ENCODE peak calls at places on chromosome 16, in seven cellular contexts. R, E, L, W, D, C and V are unnamed samples.

GRCh38 chr16:66849543-66849942 is 5.3 kb downstream of the CA7 start:
- DNase-seq in R (no peak), E (no peak), L (no peak), W (peak), D (no peak), C (no peak), V (no peak)

GRCh38 chr16:55571-56136 is 2.0 kb downstream of the SNRNP25 start:
- DNase-seq in R (no peak), E (no peak), L (no peak), W (no peak), D (no peak), C (no peak), V (no peak)

GRCh38 chr16:81523387-81524115 is 78.9 kb downstream of the CMIP start:
- DNase-seq in R (no peak), E (no peak), L (peak), W (no peak), D (no peak), C (peak), V (peak)

GRCh38 chr16:68083861-68084503 is 1.2 kb upstream of the NFATC3 start:
- DNase-seq in R (peak), E (peak), L (peak), W (no peak), D (no peak), C (no peak), V (peak)

GRCh38 chr16:58582971-58583765 is 46.5 kb downstream of the CNOT1 start:
- DNase-seq in R (no peak), E (no peak), L (peak), W (no peak), D (no peak), C (no peak), V (no peak)

GRCh38 chr16:27426423-27427408 is 24.7 kb downstream of the IL21R start:
- DNase-seq in R (no peak), E (peak), L (peak), W (peak), D (peak), C (no peak), V (peak)

GRCh38 chr16:75570351-75571104 is 4.3 kb downstream of the GABARAPL2 start:
- DNase-seq in R (no peak), E (no peak), L (no peak), W (no peak), D (no peak), C (no peak), V (no peak)

GRCh38 chr16:2468725-2469398 is 2.2 kb upstream of the NTN3 start:
- DNase-seq in R (no peak), E (peak), L (no peak), W (no peak), D (peak), C (no peak), V (no peak)

GRCh38 chr16:30430428-30430970 is 669 bp upstream of the DCTPP1 start:
- DNase-seq in R (no peak), E (no peak), L (no peak), W (no peak), D (no peak), C (no peak), V (no peak)

GRCh38 chr16:49855822-49856740 is at the start of gene ZNF423:
- DNase-seq in R (peak), E (peak), L (peak), W (no peak), D (no peak), C (no peak), V (no peak)

GRCh38 chr16:29994613-29995329 is 646 bp downstream of the HIRIP3 start:
- DNase-seq in R (no peak), E (peak), L (peak), W (no peak), D (peak), C (peak), V (peak)

GRCh38 chr16:17339764-17340541 is 130.8 kb downstream of the XYLT1 start:
- DNase-seq in R (no peak), E (no peak), L (peak), W (no peak), D (no peak), C (no peak), V (peak)

GRCh38 chr16:10256855-10257641 is 74.8 kb upstream of the GRIN2A start:
- DNase-seq in R (peak), E (peak), L (peak), W (peak), D (peak), C (peak), V (no peak)

GRCh38 chr16:30757316-30757715 is 4.5 kb downstream of the CFAP119 start:
- DNase-seq in R (no peak), E (no peak), L (no peak), W (no peak), D (no peak), C (no peak), V (no peak)

GRCh38 chr16:77409311-77409710 is 25.5 kb downstream of the ADAMTS18 start:
- DNase-seq in R (no peak), E (peak), L (no peak), W (no peak), D (no peak), C (no peak), V (no peak)

GRCh38 chr16:17261197-17261858 is 209.4 kb downstream of the XYLT1 start:
- DNase-seq in R (no peak), E (no peak), L (peak), W (no peak), D (no peak), C (no peak), V (no peak)

GRCh38 chr16:51144203-51144602 is 6.9 kb downstream of the SALL1 start:
- DNase-seq in R (no peak), E (no peak), L (no peak), W (no peak), D (no peak), C (no peak), V (no peak)

GRCh38 chr16:57577691-57578224 is 35.3 kb downstream of the ADGRG5 start:
- DNase-seq in R (no peak), E (no peak), L (no peak), W (peak), D (no peak), C (no peak), V (no peak)

GRCh38 chr16:9260665-9261064 is 169.2 kb downstream of the HAPSTR1 start:
- DNase-seq in R (no peak), E (no peak), L (no peak), W (no peak), D (no peak), C (no peak), V (no peak)

GRCh38 chr16:89434490-89434889 is 55.9 kb downstream of the ANKRD11 start:
- DNase-seq in R (no peak), E (no peak), L (no peak), W (no peak), D (no peak), C (no peak), V (no peak)

GRCh38 chr16:55176901-55177300 is 147.1 kb upstream of the IRX6 start:
- DNase-seq in R (no peak), E (no peak), L (no peak), W (no peak), D (no peak), C (no peak), V (no peak)

GRCh38 chr16:66447491-66447890 is 20.4 kb downstream of the BEAN1 start:
- DNase-seq in R (no peak), E (no peak), L (no peak), W (no peak), D (no peak), C (no peak), V (no peak)

GRCh38 chr16:86343733-86344585 is 166.4 kb upstream of the FOXF1 start:
- DNase-seq in R (no peak), E (peak), L (peak), W (no peak), D (no peak), C (no peak), V (peak)

GRCh38 chr16:15714393-15715172 is 64.5 kb downstream of the NDE1 start:
- DNase-seq in R (no peak), E (no peak), L (no peak), W (no peak), D (no peak), C (no peak), V (no peak)

GRCh38 chr16:53664724-53665345 is 38.8 kb downstream of the RPGRIP1L start:
- DNase-seq in R (no peak), E (peak), L (no peak), W (no peak), D (no peak), C (no peak), V (peak)

GRCh38 chr16:81967358-81967757 is 43.9 kb downstream of the SDR42E1 start:
- DNase-seq in R (no peak), E (no peak), L (no peak), W (no peak), D (no peak), C (no peak), V (no peak)

GRCh38 chr16:51763072-51763658 is 612.1 kb upstream of the SALL1 start:
- DNase-seq in R (peak), E (peak), L (peak), W (peak), D (no peak), C (no peak), V (no peak)

GRCh38 chr16:12332553-12332952 is 356.0 kb downstream of the SNX29 start:
- DNase-seq in R (no peak), E (no peak), L (no peak), W (no peak), D (no peak), C (no peak), V (no peak)
- H2BK120ac ChIP-seq in R (no peak), E (no peak), L (no peak), W (no peak), D (no peak), C (no peak), V (no peak)

GRCh38 chr16:4349332-4349731 is 1.8 kb downstream of the PAM16 start:
- DNase-seq in R (no peak), E (no peak), L (no peak), W (no peak), D (no peak), C (no peak), V (no peak)

GRCh38 chr16:4346205-4346781 is 4.8 kb downstream of the PAM16 start:
- DNase-seq in R (no peak), E (no peak), L (no peak), W (no peak), D (no peak), C (no peak), V (no peak)

GRCh38 chr16:4347010-4347409 is 4.1 kb downstream of the PAM16 start:
- DNase-seq in R (no peak), E (peak), L (no peak), W (no peak), D (no peak), C (no peak), V (no peak)

GRCh38 chr16:4345439-4346204 is 5.5 kb downstream of the PAM16 start:
- DNase-seq in R (no peak), E (peak), L (no peak), W (no peak), D (no peak), C (no peak), V (no peak)

GRCh38 chr16:4347765-4348509 is 3.2 kb downstream of the PAM16 start:
- DNase-seq in R (no peak), E (no peak), L (no peak), W (no peak), D (no peak), C (no peak), V (no peak)
- H2BK120ac ChIP-seq in R (no peak), E (no peak), L (no peak), W (no peak), D (no peak), C (no peak), V (no peak)

DNA sequence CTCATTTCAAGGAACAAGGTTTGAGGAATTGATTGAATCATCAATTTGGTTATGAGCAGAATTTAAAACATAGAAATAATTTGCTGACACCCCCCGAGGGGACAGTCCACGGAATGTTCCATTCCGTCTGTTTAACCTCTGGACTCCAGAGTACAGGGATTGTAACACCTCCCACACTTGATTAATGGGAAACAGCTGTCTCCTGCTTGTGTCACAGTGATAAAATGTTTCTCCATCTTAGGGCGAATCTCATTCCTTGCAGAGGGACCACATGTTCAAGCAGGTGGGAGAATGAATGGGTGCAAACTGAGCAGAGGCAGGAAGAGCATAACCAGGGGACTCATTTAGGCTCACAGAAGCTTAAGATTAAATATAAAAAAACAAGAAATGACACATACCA is 249.6 kb upstream of the RBFOX1 start:
- DNase-seq in R (no peak), E (no peak), L (no peak), W (no peak), D (no peak), C (no peak), V (no peak)
- H2BK120ac ChIP-seq in R (no peak), E (no peak), L (no peak), W (no peak), D (no peak), C (no peak), V (no peak)

GRCh38 chr16:12239226-12239625 is 262.7 kb downstream of the SNX29 start:
- DNase-seq in R (no peak), E (no peak), L (no peak), W (no peak), D (no peak), C (no peak), V (no peak)

GRCh38 chr16:12231666-12232065 is 255.1 kb downstream of the SNX29 start:
- DNase-seq in R (no peak), E (peak), L (no peak), W (no peak), D (no peak), C (no peak), V (peak)

GRCh38 chr16:12236491-12237030 is 260.0 kb downstream of the SNX29 start:
- DNase-seq in R (no peak), E (no peak), L (peak), W (no peak), D (no peak), C (no peak), V (peak)

GRCh38 chr16:12238598-12238997 is 262.1 kb downstream of the SNX29 start:
- DNase-seq in R (no peak), E (no peak), L (no peak), W (no peak), D (no peak), C (no peak), V (no peak)

GRCh38 chr16:12235110-12235509 is 258.6 kb downstream of the SNX29 start:
- DNase-seq in R (no peak), E (no peak), L (no peak), W (no peak), D (no peak), C (no peak), V (no peak)
- H2BK120ac ChIP-seq in R (no peak), E (no peak), L (no peak), W (no peak), D (no peak), C (no peak), V (peak)

GRCh38 chr16:85332175-85332574 is 219.9 kb upstream of the CIBAR2 start:
- DNase-seq in R (no peak), E (no peak), L (peak), W (peak), D (no peak), C (no peak), V (no peak)

GRCh38 chr16:85331685-85332084 is 219.4 kb upstream of the CIBAR2 start:
- DNase-seq in R (no peak), E (no peak), L (no peak), W (no peak), D (no peak), C (no peak), V (no peak)

GRCh38 chr16:85333744-85334640 is 221.7 kb upstream of the CIBAR2 start:
- DNase-seq in R (no peak), E (no peak), L (no peak), W (no peak), D (no peak), C (no peak), V (no peak)

GRCh38 chr16:85334718-85335583 is 222.7 kb upstream of the CIBAR2 start:
- DNase-seq in R (peak), E (peak), L (peak), W (peak), D (no peak), C (no peak), V (no peak)

GRCh38 chr16:85333337-85333736 is 221.1 kb upstream of the CIBAR2 start:
- DNase-seq in R (no peak), E (no peak), L (no peak), W (no peak), D (no peak), C (no peak), V (no peak)
- H2BK120ac ChIP-seq in R (no peak), E (peak), L (no peak), W (no peak), D (no peak), C (no peak), V (no peak)

GRCh38 chr16:87417511-87417910 is 25.4 kb downstream of the MAP1LC3B start:
- DNase-seq in R (no peak), E (no peak), L (no peak), W (no peak), D (no peak), C (no peak), V (no peak)
- H2BK120ac ChIP-seq in R (no peak), E (no peak), L (no peak), W (no peak), D (no peak), C (no peak), V (no peak)